ENCODE peak calls at places on chromosomes 3 and 15, in nine cellular contexts. Z is tibial artery; C is CD8-positive, alpha-beta T cell; N is naive thymus-derived CD4-positive, alpha-beta T cell; L is ascending aorta; W is astrocyte; S is MM.1S; R is GM23338; B is effector memory CD4-positive, alpha-beta T cell. Q is an unnamed sample. For H3K4me1, the result is how much of the 10 kb centered on the place peaks cover.

GRCh38 chr15:78540955-78541743 is 905 bp downstream of the PSMA4 start:
- DNase-seq in W (no peak), N (no peak), B (no peak), S (no peak), Z (no peak), R (no peak), C (no peak), L (no peak), Q (no peak)

GRCh38 chr3:37902674-37903073 is 41.0 kb downstream of the CTDSPL start:
- DNase-seq in L (no peak), C (no peak), R (no peak), B (no peak), S (no peak), Z (no peak), N (no peak), W (no peak), Q (no peak)

GRCh38 chr3:63921741-63922482 is 9.7 kb upstream of the SCAANT1 start:
- DNase-seq in L (no peak), B (no peak), N (no peak), S (no peak), R (no peak), Z (no peak), C (no peak), W (no peak), Q (no peak)

GRCh38 chr3:187714404-187714979 is 12.1 kb upstream of the RTP2 start:
- DNase-seq in L (no peak), B (peak), N (peak), Z (peak), C (peak), R (peak), W (peak), S (peak), Q (peak)

GRCh38 chr3:117184574-117184973 is 475.0 kb downstream of the TUSC7 start:
- DNase-seq in B (no peak), C (no peak), W (peak), R (no peak), N (no peak), S (no peak), L (no peak), Z (no peak), Q (no peak)

GRCh38 chr3:111768571-111769100 is 90.4 kb upstream of the PHLDB2 start:
- DNase-seq in C (no peak), B (no peak), L (no peak), Z (no peak), S (no peak), R (no peak), N (no peak), W (peak), Q (no peak)

GRCh38 chr15:77631790-77632551 is 741 bp downstream of the LINGO1 start:
- DNase-seq in L (no peak), B (no peak), Z (no peak), S (no peak), N (no peak), W (no peak), R (peak), C (no peak), Q (no peak)

GRCh38 chr15:45023659-45024320 is 795 bp downstream of the SORD start:
- DNase-seq in N (no peak), C (no peak), R (peak), L (no peak), S (no peak), B (no peak), Z (no peak), W (no peak), Q (no peak)

GRCh38 chr3:70531063-70531657 is 218.7 kb upstream of the MDFIC2 start:
- DNase-seq in Z (no peak), W (peak), C (no peak), R (peak), N (no peak), S (no peak), B (no peak), L (no peak), Q (no peak)

GRCh38 chr3:117479095-117479494 is 769.5 kb downstream of the TUSC7 start:
- DNase-seq in N (no peak), S (no peak), Z (no peak), L (no peak), W (no peak), C (no peak), B (no peak), R (no peak), Q (no peak)

GRCh38 chr15:49831206-49831965 is 210.5 kb downstream of the DTWD1 start:
- DNase-seq in N (no peak), L (no peak), S (no peak), W (peak), B (no peak), C (no peak), R (no peak), Z (peak), Q (peak)

GRCh38 chr15:24916305-24917009 is 38.3 kb upstream of the SNRPN start:
- DNase-seq in L (no peak), C (no peak), S (peak), Z (no peak), R (no peak), W (no peak), B (no peak), N (no peak), Q (no peak)

GRCh38 chr15:31338318-31338878 is 11.8 kb downstream of the KLF13 start:
- DNase-seq in N (no peak), Z (no peak), B (no peak), L (no peak), R (no peak), C (no peak), S (no peak), W (no peak), Q (no peak)

GRCh38 chr15:31338879-31339557 is 12.4 kb downstream of the KLF13 start:
- DNase-seq in L (no peak), B (no peak), Z (peak), C (no peak), W (peak), R (peak), S (no peak), N (peak), Q (no peak)

GRCh38 chr15:31340047-31340446 is 13.4 kb downstream of the KLF13 start:
- DNase-seq in Z (no peak), B (no peak), S (no peak), R (no peak), N (no peak), C (no peak), W (no peak), L (no peak), Q (no peak)

GRCh38 chr15:31340591-31340990 is 14.0 kb downstream of the KLF13 start:
- DNase-seq in C (no peak), W (no peak), Z (no peak), R (no peak), S (no peak), L (no peak), N (no peak), B (no peak), Q (no peak)

GRCh38 chr15:31339558-31339895 is 12.9 kb downstream of the KLF13 start:
- DNase-seq in C (no peak), B (no peak), Z (no peak), W (no peak), S (no peak), L (no peak), R (no peak), N (no peak), Q (no peak)
- H3K4me1 ChIP-seq in C (half or more), B (half or more), Z (under half), W (under half), S (half or more), L (half or more), R (under half), N (half or more), Q (half or more)

GRCh38 chr15:47384316-47384715 is 333.0 kb upstream of the SEMA6D start:
- DNase-seq in W (peak), R (peak), S (no peak), N (no peak), C (no peak), B (no peak), L (no peak), Z (no peak), Q (no peak)

GRCh38 chr15:47384776-47385175 is 332.5 kb upstream of the SEMA6D start:
- DNase-seq in N (no peak), C (no peak), R (no peak), L (no peak), S (no peak), W (no peak), B (no peak), Z (no peak), Q (no peak)

GRCh38 chr15:47383801-47384200 is 333.5 kb upstream of the SEMA6D start:
- DNase-seq in Z (no peak), N (no peak), L (no peak), C (no peak), W (no peak), B (no peak), S (no peak), R (no peak), Q (no peak)

GRCh38 chr15:47386459-47386858 is 330.8 kb upstream of the SEMA6D start:
- DNase-seq in B (no peak), C (no peak), N (no peak), R (no peak), S (no peak), Z (no peak), W (no peak), L (no peak), Q (no peak)

DNA sequence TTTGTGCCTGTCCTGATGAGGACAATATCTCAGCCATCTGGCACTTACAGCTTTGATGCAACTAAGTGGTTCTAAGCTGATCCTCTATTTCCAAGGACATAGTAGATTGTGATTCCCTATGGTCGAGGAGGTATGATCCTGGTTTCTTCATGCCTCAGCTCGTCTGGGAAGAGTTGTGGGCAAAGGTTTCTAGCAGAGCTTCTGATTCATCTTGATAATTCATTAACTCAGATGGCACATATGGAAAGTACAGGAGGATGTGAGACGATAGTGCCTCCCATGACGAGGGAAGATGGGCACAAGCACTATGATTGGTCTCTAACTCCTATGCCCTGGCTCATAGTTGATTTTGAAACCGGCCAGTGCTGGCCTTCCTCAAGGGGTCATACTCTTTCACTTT is 334.2 kb upstream of the SEMA6D start:
- DNase-seq in L (no peak), N (no peak), C (no peak), B (no peak), R (no peak), S (no peak), W (no peak), Z (no peak), Q (no peak)
- H3K4me1 ChIP-seq in L (under half), N (under half), C (under half), B (under half), R (under half), S (under half), W (under half), Z (under half), Q (under half)

DNA sequence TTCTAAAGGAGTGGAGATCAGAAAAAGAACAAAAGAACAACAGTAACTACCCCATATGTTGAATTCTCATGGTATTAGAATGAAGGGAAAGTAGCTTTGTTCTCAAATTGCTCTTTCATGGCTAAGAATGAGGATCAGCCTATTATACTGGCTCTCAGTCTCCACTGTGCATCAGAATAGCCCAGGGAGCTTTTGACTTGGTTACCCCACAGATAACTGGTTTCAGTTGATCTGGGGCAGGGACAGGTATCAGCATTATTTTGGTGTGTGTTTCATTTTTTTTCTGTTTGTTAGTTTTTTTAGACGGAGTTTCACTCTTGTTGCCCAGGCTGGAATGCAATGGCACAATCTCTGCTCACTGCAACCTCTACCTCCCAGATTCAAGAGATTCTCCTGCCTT is 311.7 kb upstream of the TLE3 start:
- DNase-seq in S (peak), W (no peak), B (no peak), R (no peak), C (no peak), L (no peak), N (no peak), Z (no peak), Q (no peak)
- H3K4me1 ChIP-seq in S (under half), W (under half), B (under half), R (under half), C (under half), L (under half), N (under half), Z (under half), Q (under half)

GRCh38 chr3:123083446-123084124 is 16.8 kb downstream of the PDIA5 start:
- DNase-seq in C (no peak), S (no peak), L (no peak), Z (no peak), W (peak), R (no peak), B (no peak), N (no peak), Q (no peak)
- H3K4me1 ChIP-seq in C (under half), S (under half), L (under half), Z (under half), W (under half), R (under half), B (under half), N (under half), Q (under half)

GRCh38 chr15:58539548-58539947 is 107.8 kb downstream of the LIPC start:
- DNase-seq in L (no peak), B (no peak), W (no peak), N (no peak), C (no peak), R (no peak), S (no peak), Z (no peak), Q (no peak)
- H3K4me1 ChIP-seq in L (under half), B (under half), W (under half), N (under half), C (under half), R (under half), S (under half), Z (under half), Q (under half)

DNA sequence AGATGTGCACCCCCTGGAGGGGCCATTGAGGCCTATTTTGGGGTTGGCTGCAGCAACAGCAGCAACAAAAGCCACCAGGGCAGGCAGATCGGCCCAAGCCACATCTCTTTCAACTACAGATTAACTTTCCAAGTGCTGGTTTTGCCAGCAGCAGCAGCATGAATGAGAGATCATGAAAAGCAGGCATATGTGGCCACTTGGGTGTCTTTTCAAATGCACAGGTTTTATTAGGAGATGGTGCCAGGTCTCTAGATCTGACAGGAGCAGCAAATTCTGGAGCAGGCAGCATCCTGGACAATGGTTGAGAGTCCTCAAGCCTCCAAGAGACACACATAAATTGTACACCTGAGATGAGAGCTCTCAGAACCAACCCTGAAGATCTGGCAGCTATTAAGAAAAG is 31.7 kb upstream of the CCDC66 start:
- DNase-seq in C (no peak), L (no peak), B (no peak), S (no peak), N (no peak), Z (no peak), W (no peak), R (no peak), Q (no peak)
- H3K4me1 ChIP-seq in C (under half), L (under half), B (under half), S (under half), N (under half), Z (under half), W (under half), R (under half), Q (under half)

DNA sequence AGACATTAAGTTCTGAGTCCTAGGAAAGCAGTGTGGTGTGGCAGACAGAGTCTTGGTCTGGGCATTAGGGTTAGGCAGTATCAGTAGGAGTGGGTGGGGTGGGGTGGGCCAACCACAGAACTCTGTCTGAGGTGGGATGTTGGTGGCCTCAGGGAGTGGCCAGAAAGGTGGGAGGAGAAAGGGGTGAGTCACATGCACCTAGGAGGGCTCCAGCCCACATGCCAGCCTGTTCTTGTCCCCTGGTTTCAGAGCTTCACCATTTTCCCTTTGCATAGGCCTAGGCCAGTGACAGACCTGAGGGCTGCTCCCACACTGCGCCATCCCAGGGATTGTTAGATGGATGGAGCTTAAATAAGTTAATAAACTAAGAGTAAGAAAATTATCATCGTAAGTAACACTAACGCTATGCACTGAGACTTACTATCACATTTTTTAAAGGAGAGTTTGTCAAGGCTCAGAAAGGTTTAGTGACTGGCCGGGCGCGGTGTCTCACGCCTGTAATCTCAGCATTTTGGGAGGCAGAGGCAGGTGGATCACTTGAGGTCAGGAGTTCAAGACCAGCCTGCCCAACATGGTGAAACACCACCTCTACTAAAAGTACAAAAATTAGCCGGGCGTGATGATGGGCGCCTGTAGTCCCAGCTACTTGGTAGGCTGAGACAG is 33.8 kb downstream of the DNASE1L3 start:
- DNase-seq in B (no peak), Z (no peak), S (no peak), N (no peak), W (no peak), L (no peak), C (no peak), R (no peak), Q (no peak)
- H3K4me1 ChIP-seq in B (under half), Z (under half), S (under half), N (under half), W (under half), L (under half), C (under half), R (under half), Q (under half)